ENCODE peak calls at places on chromosomes 2 and 18, in four cellular contexts. H, A, V and U are unnamed samples.

GRCh38 chr2:215851091-215851490 is 162.3 kb downstream of the MREG start:
- DNase-seq in H (no peak), A (no peak), V (peak; percentile 62), U (peak; percentile 58)

GRCh38 chr2:1775511-1776035 is 31.3 kb upstream of the PXDN start:
- DNase-seq in H (no peak), A (peak; percentile 10), V (no peak), U (peak; percentile 37)

GRCh38 chr2:181861379-181861778 is 30.2 kb upstream of the ITPRID2 start:
- DNase-seq in H (no peak), A (no peak), V (no peak), U (no peak)

GRCh38 chr2:143525536-143525935 is 396.3 kb downstream of the ARHGAP15 start:
- DNase-seq in V (no peak), H (peak; percentile 21), A (no peak), U (no peak)

GRCh38 chr2:62570861-62571698 is 65.1 kb upstream of the TMEM17 start:
- DNase-seq in H (no peak), V (no peak), A (peak; percentile 33), U (no peak)

GRCh38 chr2:86227685-86228084 is 28.4 kb downstream of the MRPL35 start:
- DNase-seq in V (no peak), H (no peak), A (no peak), U (no peak)

GRCh38 chr2:181462032-181462431 is 4.8 kb downstream of the ITGA4 start:
- DNase-seq in H (no peak), V (peak; percentile 27), A (no peak), U (no peak)

GRCh38 chr2:219458996-219459395 is 24.4 kb downstream of the SPEG start:
- DNase-seq in H (no peak), A (no peak), V (no peak), U (no peak)

GRCh38 chr2:60958800-60959199 is 58.7 kb upstream of the PEX13 start:
- DNase-seq in H (no peak), A (no peak), V (peak; percentile 58), U (peak; percentile 78)

DNA sequence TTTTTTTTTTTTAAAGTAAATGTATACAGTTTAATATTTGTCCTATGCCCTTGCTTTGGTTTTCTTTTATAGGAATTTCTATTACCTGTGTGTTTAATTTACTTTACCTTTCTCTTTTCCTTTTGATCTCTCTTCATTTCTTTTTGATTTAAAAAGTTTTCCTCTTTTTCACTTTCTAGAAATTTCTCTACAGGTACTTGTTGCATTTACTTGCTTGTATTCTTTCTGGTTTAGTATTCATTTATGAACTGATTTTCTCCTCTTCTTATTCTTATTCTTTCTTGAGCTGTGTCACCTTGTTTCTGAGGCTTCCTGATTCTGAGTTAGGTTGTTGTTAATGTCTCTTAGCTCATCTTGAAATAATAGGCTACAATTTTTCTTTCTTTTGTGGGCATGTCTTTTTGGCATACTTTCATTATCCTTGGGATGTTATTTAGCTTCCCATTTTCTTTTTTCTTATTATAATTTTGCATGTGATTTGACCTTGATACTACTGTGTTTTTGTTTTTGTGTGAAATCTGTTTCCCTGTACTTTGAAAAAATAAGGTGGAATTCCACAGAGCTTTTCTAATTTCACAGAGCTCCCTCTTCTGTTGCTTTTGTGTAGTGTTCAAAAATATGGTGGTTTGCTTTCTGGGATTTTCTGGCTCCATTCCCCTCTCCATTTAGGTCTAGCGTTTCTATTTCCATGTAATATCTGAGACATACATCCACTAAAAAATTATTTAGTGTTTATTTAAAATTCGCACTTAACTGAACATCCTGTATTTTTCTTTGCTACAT is 25.5 kb upstream of the ALMS1 start:
- DNase-seq in H (no peak), A (no peak), V (no peak), U (peak; percentile 31)
- TF ChIP-seq CTCF in H (peak; percentile 22), A (no peak), V (peak; percentile 50), U (peak; percentile 62)

GRCh38 chr18:51943281-51943680 is 396.7 kb upstream of the DCC start:
- DNase-seq in V (no peak), H (no peak), A (no peak), U (no peak)

GRCh38 chr18:51952844-51953243 is 387.2 kb upstream of the DCC start:
- DNase-seq in V (no peak), H (no peak), A (no peak), U (no peak)

GRCh38 chr18:51941999-51942398 is 398.0 kb upstream of the DCC start:
- DNase-seq in V (no peak), H (no peak), A (no peak), U (no peak)

GRCh38 chr18:51946946-51947345 is 393.1 kb upstream of the DCC start:
- DNase-seq in V (no peak), H (no peak), A (no peak), U (no peak)
- TF ChIP-seq CTCF in V (no peak), H (no peak), A (no peak), U (no peak)

GRCh38 chr2:119028327-119029174 is 86.6 kb downstream of the MARCO start:
- DNase-seq in H (no peak), A (peak; percentile 64), V (peak; percentile 24), U (peak; percentile 63)
- TF ChIP-seq CTCF in H (no peak), A (no peak), V (peak; percentile 68), U (peak; percentile 82)

GRCh38 chr18:24875286-24875685 is 414.8 kb downstream of the HRH4 start:
- DNase-seq in V (no peak), A (no peak), H (no peak), U (no peak)

GRCh38 chr18:24876266-24876665 is 415.8 kb downstream of the HRH4 start:
- DNase-seq in V (no peak), A (no peak), H (no peak), U (peak; percentile 51)

GRCh38 chr18:24875761-24876160 is 415.3 kb downstream of the HRH4 start:
- DNase-seq in V (no peak), A (no peak), H (no peak), U (no peak)

GRCh38 chr18:24878289-24878688 is 417.9 kb downstream of the HRH4 start:
- DNase-seq in V (peak; percentile 58), H (no peak), A (no peak), U (peak; percentile 61)
- TF ChIP-seq CTCF in V (peak; percentile 51), H (no peak), A (no peak), U (peak; percentile 66)

DNA sequence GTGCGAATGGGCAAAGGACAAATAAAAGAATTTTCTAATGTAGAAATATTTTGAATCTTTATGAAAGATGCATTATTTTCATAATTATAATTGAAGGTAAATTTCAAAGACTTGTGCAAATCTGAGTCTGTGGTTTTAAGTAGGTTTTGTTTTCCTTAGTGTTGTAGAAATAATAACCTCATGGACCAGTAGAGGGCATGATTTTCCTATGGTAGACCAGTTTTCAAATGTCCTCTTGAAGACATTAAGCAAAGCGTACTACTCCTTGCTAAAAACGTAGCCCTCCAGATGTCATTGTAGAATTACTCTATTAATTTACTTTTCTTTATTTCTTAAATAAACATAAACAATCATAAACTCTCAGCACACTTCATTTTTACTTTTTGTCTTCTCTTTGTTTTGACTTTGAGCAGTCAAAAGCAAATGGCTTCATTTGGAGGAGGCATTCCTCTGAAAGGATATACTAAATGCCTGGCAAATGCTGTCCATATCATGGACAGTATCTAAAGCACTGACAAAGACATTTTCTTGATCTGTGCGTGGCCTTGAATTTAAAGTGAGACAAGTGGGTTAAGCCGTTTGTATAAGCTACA is 85.8 kb upstream of the FAM237A start:
- DNase-seq in H (no peak), V (peak; percentile 63), A (no peak), U (peak; percentile 77)
- TF ChIP-seq CTCF in H (peak; percentile 20), V (peak; percentile 50), A (no peak), U (peak; percentile 72)

DNA sequence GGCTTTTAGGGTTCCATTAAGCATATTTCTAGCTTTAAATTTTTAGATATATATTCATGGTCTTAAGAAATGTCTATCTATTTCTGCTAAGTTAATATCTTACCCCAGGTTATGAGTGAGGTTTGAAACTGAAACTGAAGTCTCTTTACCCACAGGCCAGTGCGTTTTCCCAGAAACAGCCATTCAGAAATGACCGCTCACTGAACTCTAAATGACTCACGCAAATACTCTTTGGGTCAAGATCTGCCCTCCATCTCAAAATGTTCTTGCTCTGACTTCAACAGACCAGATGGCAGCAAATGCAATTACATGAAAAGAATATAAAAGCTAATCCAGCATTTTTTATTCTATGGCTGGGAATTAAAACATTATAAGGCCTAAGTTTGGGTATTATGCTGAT is 315.2 kb downstream of the TDRD15 start:
- DNase-seq in A (no peak), H (no peak), V (peak; percentile 36), U (peak; percentile 1)
- TF ChIP-seq CTCF in A (no peak), H (no peak), V (no peak), U (no peak)

DNA sequence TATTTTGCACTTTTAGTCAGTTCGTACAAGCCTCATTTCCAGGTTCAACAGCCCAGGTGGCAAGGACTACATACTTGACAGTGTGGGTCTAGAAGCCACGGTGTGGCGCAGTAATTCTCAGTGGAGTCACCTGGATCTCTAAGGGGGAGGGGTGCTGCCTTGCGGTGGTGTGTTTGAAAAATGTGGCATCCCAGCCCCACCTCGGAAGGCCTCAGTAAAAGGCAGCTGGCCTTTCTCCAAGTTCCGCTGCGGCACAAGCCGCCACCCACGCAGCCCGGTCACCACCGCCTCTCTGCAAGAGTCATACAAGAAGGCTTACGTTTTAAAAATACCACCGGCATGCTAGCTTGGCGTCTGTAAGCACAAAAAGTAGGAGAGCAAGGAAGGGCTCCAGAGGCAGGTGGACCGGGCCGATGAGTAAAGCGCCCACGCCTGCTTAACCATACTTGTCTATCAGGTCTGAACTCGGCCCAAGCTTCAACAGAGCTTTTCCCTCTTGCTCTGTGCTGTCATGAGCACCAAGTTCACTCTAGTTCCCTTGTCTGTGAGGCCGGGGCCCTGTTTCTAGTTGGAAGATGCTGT is 49.5 kb downstream of the SPRED2 start:
- DNase-seq in A (peak; percentile 91), H (peak; percentile 84), V (peak; percentile 94), U (peak; percentile 99)
- TF ChIP-seq CTCF in A (no peak), H (peak; percentile 21), V (no peak), U (peak; percentile 73)

GRCh38 chr18:43661570-43661969 is 384.3 kb upstream of the SYT4 start:
- DNase-seq in V (peak; percentile 82), A (no peak), H (no peak), U (peak; percentile 64)
- TF ChIP-seq CTCF in V (peak; percentile 65), A (no peak), H (no peak), U (peak; percentile 64)

GRCh38 chr18:45326505-45326904 is 288.8 kb upstream of the SLC14A2 start:
- DNase-seq in H (no peak), A (no peak), V (no peak), U (no peak)

GRCh38 chr18:45330170-45330594 is 285.1 kb upstream of the SLC14A2 start:
- DNase-seq in A (no peak), V (no peak), H (no peak), U (no peak)

GRCh38 chr18:45325791-45326190 is 289.5 kb upstream of the SLC14A2 start:
- DNase-seq in H (no peak), A (no peak), V (no peak), U (no peak)

GRCh38 chr18:45328271-45328670 is 287.0 kb upstream of the SLC14A2 start:
- DNase-seq in A (no peak), V (no peak), H (no peak), U (no peak)

DNA sequence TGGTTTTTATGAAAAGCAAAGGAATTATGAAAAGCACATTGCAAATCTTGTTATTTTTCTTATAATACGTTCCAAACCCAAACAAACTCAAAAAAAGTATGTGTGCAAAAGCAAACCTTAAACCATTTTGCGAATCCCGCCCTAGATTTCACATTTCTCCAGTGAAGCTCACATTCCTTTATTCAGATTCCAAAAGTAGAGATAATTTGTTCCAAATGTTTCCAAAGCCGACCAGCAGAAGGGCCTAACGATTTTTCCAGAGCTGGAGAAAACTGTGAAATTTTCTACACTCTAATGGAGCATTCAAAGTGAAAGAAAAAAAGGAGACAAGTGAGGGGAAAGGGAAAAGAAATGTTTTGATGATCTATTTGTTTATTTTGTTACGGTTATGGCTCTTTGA is 286.5 kb upstream of the SLC14A2 start:
- DNase-seq in V (no peak), H (no peak), A (no peak), U (no peak)
- TF ChIP-seq CTCF in V (no peak), H (no peak), A (no peak), U (no peak)